ENCODE peak calls at places on chromosome 14, in ten cellular contexts. One of them, this sample, is unnamed.

GRCh38 chr14:68716698-68717097 is 76.2 kb downstream of the ZFP36L1 start:
- DNase-seq in stimulated activated CD4-positive, alpha-beta T cell treated with anti-CD3 and anti-CD28 coated beads, Interleukin-1b, Interleukin-23, amount 100 ng/mL, for 48 hours: no peak
- DNase-seq in HEK293T: no peak
- DNase-seq in NCI-H510A: peak; percentile 22
- DNase-seq in IMR-90: no peak
- DNase-seq in DMS 273 treated with DMSO at 0.1 percent for 48 hours: no peak
- DNase-seq in NCI-H1092: no peak
- DNase-seq in T-helper 2 cell: no peak
- DNase-seq in NCI-H1694: no peak
- DNase-seq in WERI-Rb-1: peak; percentile 16
- DNase-seq in this sample: no peak

GRCh38 chr14:75578099-75578785 is at the start of gene FLVCR2:
- DNase-seq in stimulated activated CD4-positive, alpha-beta T cell treated with anti-CD3 and anti-CD28 coated beads, Interleukin-1b, Interleukin-23, amount 100 ng/mL, for 48 hours: peak; percentile 27
- DNase-seq in HEK293T: peak; percentile 74
- DNase-seq in NCI-H510A: peak; percentile 46
- DNase-seq in IMR-90: peak; percentile 49
- DNase-seq in DMS 273 treated with DMSO at 0.1 percent for 48 hours: peak; percentile 65
- DNase-seq in NCI-H1092: no peak
- DNase-seq in T-helper 2 cell: peak; percentile 57
- DNase-seq in NCI-H1694: peak; percentile 75
- DNase-seq in WERI-Rb-1: peak; percentile 64
- DNase-seq in this sample: peak; percentile 50

GRCh38 chr14:59228416-59228815 is 39.9 kb downstream of the DAAM1 start:
- DNase-seq in stimulated activated CD4-positive, alpha-beta T cell treated with anti-CD3 and anti-CD28 coated beads, Interleukin-1b, Interleukin-23, amount 100 ng/mL, for 48 hours: no peak
- DNase-seq in HEK293T: no peak
- DNase-seq in NCI-H510A: no peak
- DNase-seq in IMR-90: peak; percentile 58
- DNase-seq in DMS 273 treated with DMSO at 0.1 percent for 48 hours: no peak
- DNase-seq in NCI-H1092: no peak
- DNase-seq in T-helper 2 cell: no peak
- DNase-seq in NCI-H1694: no peak
- DNase-seq in WERI-Rb-1: no peak
- DNase-seq in this sample: no peak

GRCh38 chr14:48140804-48141203 is 465.4 kb upstream of the MDGA2 start:
- DNase-seq in stimulated activated CD4-positive, alpha-beta T cell treated with anti-CD3 and anti-CD28 coated beads, Interleukin-1b, Interleukin-23, amount 100 ng/mL, for 48 hours: no peak
- DNase-seq in HEK293T: no peak
- DNase-seq in NCI-H510A: no peak
- DNase-seq in IMR-90: no peak
- DNase-seq in DMS 273 treated with DMSO at 0.1 percent for 48 hours: no peak
- DNase-seq in NCI-H1092: no peak
- DNase-seq in T-helper 2 cell: no peak
- DNase-seq in NCI-H1694: no peak
- DNase-seq in WERI-Rb-1: no peak
- DNase-seq in this sample: no peak

GRCh38 chr14:69247691-69248440 is 12.1 kb upstream of the GALNT16 start:
- DNase-seq in stimulated activated CD4-positive, alpha-beta T cell treated with anti-CD3 and anti-CD28 coated beads, Interleukin-1b, Interleukin-23, amount 100 ng/mL, for 48 hours: no peak
- DNase-seq in HEK293T: no peak
- DNase-seq in NCI-H510A: no peak
- DNase-seq in IMR-90: peak; percentile 94
- DNase-seq in DMS 273 treated with DMSO at 0.1 percent for 48 hours: no peak
- DNase-seq in NCI-H1092: no peak
- DNase-seq in T-helper 2 cell: no peak
- DNase-seq in NCI-H1694: no peak
- DNase-seq in WERI-Rb-1: no peak
- DNase-seq in this sample: no peak

GRCh38 chr14:58792421-58792820 is 154.7 kb downstream of the DACT1 start:
- DNase-seq in stimulated activated CD4-positive, alpha-beta T cell treated with anti-CD3 and anti-CD28 coated beads, Interleukin-1b, Interleukin-23, amount 100 ng/mL, for 48 hours: no peak
- DNase-seq in HEK293T: no peak
- DNase-seq in NCI-H510A: no peak
- DNase-seq in IMR-90: peak; percentile 49
- DNase-seq in DMS 273 treated with DMSO at 0.1 percent for 48 hours: no peak
- DNase-seq in NCI-H1092: no peak
- DNase-seq in T-helper 2 cell: no peak
- DNase-seq in NCI-H1694: no peak
- DNase-seq in WERI-Rb-1: no peak
- DNase-seq in this sample: no peak

GRCh38 chr14:72120315-72120714 is 188.1 kb downstream of the RGS6 start:
- DNase-seq in stimulated activated CD4-positive, alpha-beta T cell treated with anti-CD3 and anti-CD28 coated beads, Interleukin-1b, Interleukin-23, amount 100 ng/mL, for 48 hours: no peak
- DNase-seq in HEK293T: no peak
- DNase-seq in NCI-H510A: no peak
- DNase-seq in IMR-90: no peak
- DNase-seq in DMS 273 treated with DMSO at 0.1 percent for 48 hours: no peak
- DNase-seq in NCI-H1092: no peak
- DNase-seq in T-helper 2 cell: no peak
- DNase-seq in NCI-H1694: no peak
- DNase-seq in WERI-Rb-1: no peak
- DNase-seq in this sample: no peak

GRCh38 chr14:33509927-33510535 is 440.8 kb downstream of the EGLN3 start:
- DNase-seq in stimulated activated CD4-positive, alpha-beta T cell treated with anti-CD3 and anti-CD28 coated beads, Interleukin-1b, Interleukin-23, amount 100 ng/mL, for 48 hours: no peak
- DNase-seq in HEK293T: peak; percentile 14
- DNase-seq in NCI-H510A: no peak
- DNase-seq in IMR-90: no peak
- DNase-seq in DMS 273 treated with DMSO at 0.1 percent for 48 hours: no peak
- DNase-seq in NCI-H1092: no peak
- DNase-seq in T-helper 2 cell: no peak
- DNase-seq in NCI-H1694: no peak
- DNase-seq in WERI-Rb-1: no peak
- DNase-seq in this sample: no peak

GRCh38 chr14:33039321-33039720 is 100.6 kb downstream of the NPAS3 start:
- DNase-seq in stimulated activated CD4-positive, alpha-beta T cell treated with anti-CD3 and anti-CD28 coated beads, Interleukin-1b, Interleukin-23, amount 100 ng/mL, for 48 hours: no peak
- DNase-seq in HEK293T: no peak
- DNase-seq in NCI-H510A: no peak
- DNase-seq in IMR-90: no peak
- DNase-seq in DMS 273 treated with DMSO at 0.1 percent for 48 hours: no peak
- DNase-seq in NCI-H1092: no peak
- DNase-seq in T-helper 2 cell: no peak
- DNase-seq in NCI-H1694: no peak
- DNase-seq in WERI-Rb-1: no peak
- DNase-seq in this sample: no peak

GRCh38 chr14:58096731-58097130 is 55.3 kb downstream of the ARMH4 start:
- DNase-seq in stimulated activated CD4-positive, alpha-beta T cell treated with anti-CD3 and anti-CD28 coated beads, Interleukin-1b, Interleukin-23, amount 100 ng/mL, for 48 hours: no peak
- DNase-seq in HEK293T: no peak
- DNase-seq in NCI-H510A: no peak
- DNase-seq in IMR-90: no peak
- DNase-seq in DMS 273 treated with DMSO at 0.1 percent for 48 hours: no peak
- DNase-seq in NCI-H1092: no peak
- DNase-seq in T-helper 2 cell: no peak
- DNase-seq in NCI-H1694: no peak
- DNase-seq in WERI-Rb-1: no peak
- DNase-seq in this sample: no peak

GRCh38 chr14:74245292-74245691 is 6.0 kb downstream of the VSX2 start:
- DNase-seq in stimulated activated CD4-positive, alpha-beta T cell treated with anti-CD3 and anti-CD28 coated beads, Interleukin-1b, Interleukin-23, amount 100 ng/mL, for 48 hours: no peak
- DNase-seq in HEK293T: no peak
- DNase-seq in NCI-H510A: no peak
- DNase-seq in IMR-90: no peak
- DNase-seq in DMS 273 treated with DMSO at 0.1 percent for 48 hours: no peak
- DNase-seq in NCI-H1092: no peak
- DNase-seq in T-helper 2 cell: no peak
- DNase-seq in NCI-H1694: no peak
- DNase-seq in WERI-Rb-1: no peak
- DNase-seq in this sample: no peak

GRCh38 chr14:74204481-74204880 is 34.8 kb upstream of the VSX2 start:
- DNase-seq in stimulated activated CD4-positive, alpha-beta T cell treated with anti-CD3 and anti-CD28 coated beads, Interleukin-1b, Interleukin-23, amount 100 ng/mL, for 48 hours: no peak
- DNase-seq in HEK293T: no peak
- DNase-seq in NCI-H510A: no peak
- DNase-seq in IMR-90: no peak
- DNase-seq in DMS 273 treated with DMSO at 0.1 percent for 48 hours: no peak
- DNase-seq in NCI-H1092: no peak
- DNase-seq in T-helper 2 cell: no peak
- DNase-seq in NCI-H1694: no peak
- DNase-seq in WERI-Rb-1: no peak
- DNase-seq in this sample: no peak